ENCODE peak calls at places on chromosomes 2 and 18, in five cellular contexts. One of them, this sample, is unnamed.

GRCh38 chr18:46917808-46918600 is 602 bp downstream of the KATNAL2 start:
- DNase-seq in NCI-H1436 treated with DMSO at 0.1 percent for 48 hours: no peak
- DNase-seq in WTC11: peak; percentile 81
- DNase-seq in activated effector memory CD4-positive, alpha-beta T cell treated with Interleukin-2 at 50 U/mL for 16 hours: no peak
- DNase-seq in CD4-positive, alpha-beta T cell: no peak
- DNase-seq in this sample: no peak

GRCh38 chr2:38666578-38666926 is 638 bp downstream of the GALM start:
- DNase-seq in NCI-H1436 treated with DMSO at 0.1 percent for 48 hours: no peak
- DNase-seq in activated effector memory CD4-positive, alpha-beta T cell treated with Interleukin-2 at 50 U/mL for 16 hours: no peak
- DNase-seq in CD4-positive, alpha-beta T cell: no peak
- DNase-seq in WTC11: no peak
- DNase-seq in this sample: no peak

GRCh38 chr2:119580550-119581072 is 36.4 kb downstream of the CFAP221 start:
- DNase-seq in activated effector memory CD4-positive, alpha-beta T cell treated with Interleukin-2 at 50 U/mL for 16 hours: no peak
- DNase-seq in CD4-positive, alpha-beta T cell: no peak
- DNase-seq in NCI-H1436 treated with DMSO at 0.1 percent for 48 hours: no peak
- DNase-seq in WTC11: no peak
- DNase-seq in this sample: no peak

GRCh38 chr2:68799138-68799537 is 64.5 kb downstream of the ARHGAP25 start:
- DNase-seq in NCI-H1436 treated with DMSO at 0.1 percent for 48 hours: no peak
- DNase-seq in WTC11: no peak
- DNase-seq in activated effector memory CD4-positive, alpha-beta T cell treated with Interleukin-2 at 50 U/mL for 16 hours: no peak
- DNase-seq in CD4-positive, alpha-beta T cell: no peak
- DNase-seq in this sample: no peak

GRCh38 chr18:72652990-72653593 is 109.0 kb upstream of the CBLN2 start:
- DNase-seq in NCI-H1436 treated with DMSO at 0.1 percent for 48 hours: no peak
- DNase-seq in CD4-positive, alpha-beta T cell: no peak
- DNase-seq in activated effector memory CD4-positive, alpha-beta T cell treated with Interleukin-2 at 50 U/mL for 16 hours: no peak
- DNase-seq in WTC11: peak; percentile 77
- DNase-seq in this sample: no peak

GRCh38 chr2:141863964-141864363 is 266.9 kb downstream of the LRP1B start:
- DNase-seq in CD4-positive, alpha-beta T cell: no peak
- DNase-seq in NCI-H1436 treated with DMSO at 0.1 percent for 48 hours: no peak
- DNase-seq in activated effector memory CD4-positive, alpha-beta T cell treated with Interleukin-2 at 50 U/mL for 16 hours: no peak
- DNase-seq in WTC11: no peak
- DNase-seq in this sample: no peak

GRCh38 chr2:70371753-70372152 is 69.9 kb upstream of the FAM136A start:
- DNase-seq in NCI-H1436 treated with DMSO at 0.1 percent for 48 hours: no peak
- DNase-seq in activated effector memory CD4-positive, alpha-beta T cell treated with Interleukin-2 at 50 U/mL for 16 hours: no peak
- DNase-seq in WTC11: no peak
- DNase-seq in CD4-positive, alpha-beta T cell: no peak
- DNase-seq in this sample: no peak

GRCh38 chr2:73870084-73870483 is 22.7 kb upstream of the ACTG2 start:
- DNase-seq in WTC11: no peak
- DNase-seq in activated effector memory CD4-positive, alpha-beta T cell treated with Interleukin-2 at 50 U/mL for 16 hours: no peak
- DNase-seq in NCI-H1436 treated with DMSO at 0.1 percent for 48 hours: no peak
- DNase-seq in CD4-positive, alpha-beta T cell: no peak
- DNase-seq in this sample: no peak

GRCh38 chr2:220279372-220279771 is 651.9 kb downstream of the SLC4A3 start:
- DNase-seq in WTC11: no peak
- DNase-seq in NCI-H1436 treated with DMSO at 0.1 percent for 48 hours: no peak
- DNase-seq in CD4-positive, alpha-beta T cell: no peak
- DNase-seq in activated effector memory CD4-positive, alpha-beta T cell treated with Interleukin-2 at 50 U/mL for 16 hours: no peak
- DNase-seq in this sample: no peak

This sample was measured in activated T-helper 2 cell treated with anti-CD3 and anti-CD28 coated beads, Interferon-gamma antibody, Interleukin-2, Interleukin-4, amounts not matched to agents 10 μg/mL and 5 μg/mL and 100 μg/mL, durations not matched to agents 14 hours and 24 hours and 36 hours.